ENCODE peak calls at places on chromosome 2, in seven cellular contexts. One of them, this sample, is unnamed.
A peak's percentile ranks its signal among the peaks of the same experiment; 100 is the strongest.

GRCh38 chr2:240920783-240921231 is 14.7 kb downstream of the CROCC2 start:
- DNase-seq in WTC11: no peak
- DNase-seq in IMR-90: no peak
- DNase-seq in epithelial cell of esophagus: no peak
- DNase-seq in lower lobe of right lung: peak; percentile 45
- DNase-seq in CD8-positive, alpha-beta T cell: peak; percentile 46
- DNase-seq in adrenal gland: peak; percentile 5
- DNase-seq in this sample: peak; percentile 28

GRCh38 chr2:15732341-15733077 is 140.8 kb downstream of the DDX1 start:
- DNase-seq in WTC11: no peak
- DNase-seq in IMR-90: no peak
- DNase-seq in epithelial cell of esophagus: no peak
- DNase-seq in lower lobe of right lung: no peak
- DNase-seq in CD8-positive, alpha-beta T cell: no peak
- DNase-seq in adrenal gland: no peak
- DNase-seq in this sample: no peak

GRCh38 chr2:197705912-197706838 is 1.0 kb downstream of the MARS2 start:
- DNase-seq in WTC11: no peak
- DNase-seq in IMR-90: peak; percentile 11
- DNase-seq in epithelial cell of esophagus: peak; percentile 4
- DNase-seq in lower lobe of right lung: no peak
- DNase-seq in CD8-positive, alpha-beta T cell: peak; percentile 51
- DNase-seq in adrenal gland: no peak
- DNase-seq in this sample: peak; percentile 41

GRCh38 chr2:224449212-224450147 is 47.6 kb upstream of the FAM124B start:
- DNase-seq in WTC11: no peak
- DNase-seq in IMR-90: no peak
- DNase-seq in epithelial cell of esophagus: peak; percentile 40
- DNase-seq in lower lobe of right lung: no peak
- DNase-seq in CD8-positive, alpha-beta T cell: no peak
- DNase-seq in adrenal gland: no peak
- DNase-seq in this sample: no peak

GRCh38 chr2:189144700-189145211 is 34.8 kb downstream of the COL5A2 start:
- DNase-seq in WTC11: no peak
- DNase-seq in IMR-90: peak; percentile 59
- DNase-seq in epithelial cell of esophagus: no peak
- DNase-seq in lower lobe of right lung: no peak
- DNase-seq in CD8-positive, alpha-beta T cell: no peak
- DNase-seq in adrenal gland: no peak
- DNase-seq in this sample: no peak

GRCh38 chr2:60359569-60359968 is 193.9 kb downstream of the BCL11A start:
- DNase-seq in WTC11: no peak
- DNase-seq in IMR-90: no peak
- DNase-seq in epithelial cell of esophagus: no peak
- DNase-seq in lower lobe of right lung: no peak
- DNase-seq in CD8-positive, alpha-beta T cell: no peak
- DNase-seq in adrenal gland: no peak
- DNase-seq in this sample: no peak

GRCh38 chr2:96315400-96316071 is 9.6 kb upstream of the ITPRIPL1 start:
- DNase-seq in WTC11: no peak
- DNase-seq in IMR-90: peak; percentile 71
- DNase-seq in epithelial cell of esophagus: peak; percentile 40
- DNase-seq in lower lobe of right lung: no peak
- DNase-seq in CD8-positive, alpha-beta T cell: peak; percentile 60
- DNase-seq in adrenal gland: no peak
- DNase-seq in this sample: no peak

GRCh38 chr2:215749092-215749957 is 264.0 kb downstream of the MREG start:
- DNase-seq in WTC11: no peak
- DNase-seq in IMR-90: peak; percentile 64
- DNase-seq in epithelial cell of esophagus: peak; percentile 49
- DNase-seq in lower lobe of right lung: peak; percentile 91
- DNase-seq in CD8-positive, alpha-beta T cell: no peak
- DNase-seq in adrenal gland: peak; percentile 26
- DNase-seq in this sample: peak; percentile 80

GRCh38 chr2:239168575-239168974 is 232.2 kb downstream of the HDAC4 start:
- DNase-seq in WTC11: no peak
- DNase-seq in IMR-90: no peak
- DNase-seq in epithelial cell of esophagus: no peak
- DNase-seq in lower lobe of right lung: peak; percentile 33
- DNase-seq in CD8-positive, alpha-beta T cell: no peak
- DNase-seq in adrenal gland: peak; percentile 4
- DNase-seq in this sample: no peak

GRCh38 chr2:239882335-239882734 is 142.8 kb downstream of the NDUFA10 start:
- DNase-seq in WTC11: peak; percentile 83
- DNase-seq in IMR-90: no peak
- DNase-seq in epithelial cell of esophagus: peak; percentile 36
- DNase-seq in lower lobe of right lung: peak; percentile 64
- DNase-seq in CD8-positive, alpha-beta T cell: peak; percentile 70
- DNase-seq in adrenal gland: peak; percentile 54
- DNase-seq in this sample: no peak

GRCh38 chr2:39503277-39503676 is 66.2 kb upstream of the MAP4K3 start:
- DNase-seq in WTC11: no peak
- DNase-seq in IMR-90: no peak
- DNase-seq in epithelial cell of esophagus: no peak
- DNase-seq in lower lobe of right lung: no peak
- DNase-seq in CD8-positive, alpha-beta T cell: no peak
- DNase-seq in adrenal gland: no peak
- DNase-seq in this sample: no peak

GRCh38 chr2:79530443-79530842 is 17.6 kb downstream of the CTNNA2 start:
- DNase-seq in WTC11: no peak
- DNase-seq in IMR-90: no peak
- DNase-seq in epithelial cell of esophagus: no peak
- DNase-seq in lower lobe of right lung: no peak
- DNase-seq in CD8-positive, alpha-beta T cell: no peak
- DNase-seq in adrenal gland: no peak
- DNase-seq in this sample: no peak

GRCh38 chr2:223528036-223528435 is 74.1 kb downstream of the SCG2 start:
- DNase-seq in WTC11: no peak
- DNase-seq in IMR-90: peak; percentile 78
- DNase-seq in epithelial cell of esophagus: no peak
- DNase-seq in lower lobe of right lung: no peak
- DNase-seq in CD8-positive, alpha-beta T cell: no peak
- DNase-seq in adrenal gland: no peak
- DNase-seq in this sample: no peak

GRCh38 chr2:217897816-217898806 is 104.7 kb downstream of the TNS1 start:
- DNase-seq in WTC11: no peak
- DNase-seq in IMR-90: no peak
- DNase-seq in epithelial cell of esophagus: no peak
- DNase-seq in lower lobe of right lung: peak; percentile 92
- DNase-seq in CD8-positive, alpha-beta T cell: no peak
- DNase-seq in adrenal gland: peak; percentile 54
- DNase-seq in this sample: no peak

GRCh38 chr2:136917281-136917680 is 151.9 kb downstream of the THSD7B start:
- DNase-seq in WTC11: no peak
- DNase-seq in IMR-90: no peak
- DNase-seq in epithelial cell of esophagus: no peak
- DNase-seq in lower lobe of right lung: no peak
- DNase-seq in CD8-positive, alpha-beta T cell: no peak
- DNase-seq in adrenal gland: no peak
- DNase-seq in this sample: no peak

GRCh38 chr2:158482594-158482993 is 25.8 kb downstream of the PKP4 start:
- DNase-seq in WTC11: no peak
- DNase-seq in IMR-90: peak; percentile 27
- DNase-seq in epithelial cell of esophagus: peak; percentile 60
- DNase-seq in lower lobe of right lung: no peak
- DNase-seq in CD8-positive, alpha-beta T cell: no peak
- DNase-seq in adrenal gland: no peak
- DNase-seq in this sample: no peak

GRCh38 chr2:128642801-128643200 is 324.1 kb upstream of the HS6ST1 start:
- DNase-seq in WTC11: no peak
- DNase-seq in IMR-90: no peak
- DNase-seq in epithelial cell of esophagus: no peak
- DNase-seq in lower lobe of right lung: no peak
- DNase-seq in CD8-positive, alpha-beta T cell: peak; percentile 25
- DNase-seq in adrenal gland: no peak
- DNase-seq in this sample: no peak

GRCh38 chr2:242088471-242089212 is 219.1 kb downstream of the RTP5 start:
- DNase-seq in WTC11: peak; percentile 92
- DNase-seq in IMR-90: peak; percentile 73
- DNase-seq in epithelial cell of esophagus: peak; percentile 91
- DNase-seq in lower lobe of right lung: peak; percentile 96
- DNase-seq in CD8-positive, alpha-beta T cell: peak; percentile 96
- DNase-seq in adrenal gland: peak; percentile 91
- DNase-seq in this sample: peak; percentile 85

GRCh38 chr2:101294861-101295260 is 13.6 kb downstream of the RNF149 start:
- DNase-seq in WTC11: no peak
- DNase-seq in IMR-90: no peak
- DNase-seq in epithelial cell of esophagus: no peak
- DNase-seq in lower lobe of right lung: no peak
- DNase-seq in CD8-positive, alpha-beta T cell: no peak
- DNase-seq in adrenal gland: no peak
- DNase-seq in this sample: no peak

GRCh38 chr2:231810905-231811304 is 24.7 kb downstream of the COPS7B start:
- DNase-seq in WTC11: no peak
- DNase-seq in IMR-90: peak; percentile 89
- DNase-seq in epithelial cell of esophagus: peak; percentile 62
- DNase-seq in lower lobe of right lung: no peak
- DNase-seq in CD8-positive, alpha-beta T cell: no peak
- DNase-seq in adrenal gland: no peak
- DNase-seq in this sample: no peak

DNA sequence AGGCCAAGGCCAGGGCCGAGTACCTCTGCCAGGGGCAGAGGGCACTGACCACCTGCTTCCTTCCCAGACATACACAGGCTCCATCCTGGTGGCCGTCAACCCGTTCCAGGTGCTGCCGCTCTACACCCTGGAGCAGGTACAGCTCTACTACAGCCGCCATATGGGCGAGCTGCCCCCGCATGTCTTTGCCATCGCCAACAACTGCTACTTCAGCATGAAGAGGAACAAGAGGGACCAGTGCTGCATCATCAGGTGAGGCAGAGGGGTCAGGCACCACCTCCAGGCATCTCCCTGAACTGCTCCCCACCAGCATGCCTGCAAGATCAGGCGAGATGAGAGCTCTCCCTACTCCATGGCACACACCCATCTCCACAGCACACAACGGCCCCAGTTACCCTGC is 31.1 kb downstream of the MYO7B start:
- DNase-seq in WTC11: no peak
- DNase-seq in IMR-90: no peak
- DNase-seq in epithelial cell of esophagus: no peak
- DNase-seq in lower lobe of right lung: no peak
- DNase-seq in CD8-positive, alpha-beta T cell: no peak
- DNase-seq in adrenal gland: no peak
- DNase-seq in this sample: no peak
- TF ChIP-seq CTCF in WTC11: no peak
- TF ChIP-seq CTCF in IMR-90: no peak
- TF ChIP-seq CTCF in epithelial cell of esophagus: no peak
- TF ChIP-seq CTCF in lower lobe of right lung: no peak
- TF ChIP-seq CTCF in CD8-positive, alpha-beta T cell: no peak
- TF ChIP-seq CTCF in adrenal gland: no peak
- TF ChIP-seq CTCF in this sample: no peak

DNA sequence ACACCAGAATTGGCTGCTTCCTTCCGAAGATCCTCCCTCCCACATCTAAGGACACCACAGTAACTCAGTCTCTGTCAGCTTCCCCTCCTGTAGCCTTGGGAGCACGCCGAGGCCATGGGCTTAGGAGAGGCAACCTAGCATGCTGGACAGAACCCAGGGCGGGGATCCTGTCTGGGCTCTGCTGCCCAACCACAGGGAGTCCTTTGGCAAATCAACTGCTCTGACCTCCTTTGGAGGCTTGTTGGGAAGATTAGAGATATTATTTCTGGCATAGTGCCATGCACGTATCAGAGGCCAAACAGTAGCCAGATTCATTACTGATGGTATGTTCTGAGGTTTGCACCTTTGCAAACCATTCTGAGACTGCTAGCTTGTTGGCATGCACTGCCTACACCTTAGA is 262.7 kb upstream of the EPAS1 start:
- DNase-seq in WTC11: no peak
- DNase-seq in IMR-90: no peak
- DNase-seq in epithelial cell of esophagus: no peak
- DNase-seq in lower lobe of right lung: no peak
- DNase-seq in CD8-positive, alpha-beta T cell: no peak
- DNase-seq in adrenal gland: peak; percentile 37
- DNase-seq in this sample: no peak
- TF ChIP-seq CTCF in WTC11: no peak
- TF ChIP-seq CTCF in IMR-90: no peak
- TF ChIP-seq CTCF in epithelial cell of esophagus: no peak
- TF ChIP-seq CTCF in lower lobe of right lung: no peak
- TF ChIP-seq CTCF in CD8-positive, alpha-beta T cell: no peak
- TF ChIP-seq CTCF in adrenal gland: no peak
- TF ChIP-seq CTCF in this sample: no peak

DNA sequence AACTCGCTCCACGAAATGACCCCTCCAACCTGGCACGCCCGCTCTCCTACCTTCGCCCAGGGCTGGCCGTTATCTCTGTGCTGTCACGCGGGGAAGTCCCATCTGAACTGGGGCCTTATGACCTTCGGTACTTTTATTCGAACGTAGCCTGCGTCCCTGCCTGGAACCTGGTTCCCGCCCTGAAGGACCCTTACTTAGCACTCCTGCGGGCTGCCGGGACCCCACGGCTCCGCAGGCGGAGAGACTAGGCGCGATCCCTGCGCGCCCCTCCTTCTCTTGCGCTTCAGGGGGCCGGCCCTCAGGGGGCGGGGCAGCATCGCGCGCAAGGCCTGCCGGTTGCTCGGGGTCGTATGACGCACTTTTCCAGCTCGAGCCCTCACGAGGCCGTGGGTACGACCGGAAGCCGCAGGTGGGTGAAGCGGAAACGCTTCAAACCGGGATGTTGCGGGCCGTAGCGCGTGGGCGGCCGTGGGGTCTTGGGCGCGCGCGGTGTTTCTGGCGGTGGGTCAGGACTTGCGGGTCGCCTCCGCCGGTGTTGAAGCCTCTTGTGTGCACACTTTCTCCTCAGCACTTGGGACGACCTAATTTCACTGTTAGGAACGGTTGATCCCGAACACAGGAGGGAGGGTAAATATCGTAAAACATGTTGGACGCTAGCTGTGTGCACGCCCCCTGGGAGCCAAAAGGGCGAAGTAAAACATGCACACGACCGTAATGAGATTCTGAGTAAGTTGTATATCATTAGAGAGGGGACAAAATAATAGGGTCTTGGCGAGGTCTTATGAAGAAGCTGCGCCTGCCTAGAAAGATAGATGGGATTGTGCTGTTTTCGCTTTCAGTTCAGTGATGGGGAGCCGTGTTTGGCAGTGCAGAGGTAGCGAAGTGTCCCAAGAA is at the start of the genes LIPT1 and TSGA10:
- DNase-seq in WTC11: peak; percentile 80
- DNase-seq in IMR-90: peak; percentile 92
- DNase-seq in epithelial cell of esophagus: peak; percentile 90
- DNase-seq in lower lobe of right lung: peak; percentile 95
- DNase-seq in CD8-positive, alpha-beta T cell: peak; percentile 93
- DNase-seq in adrenal gland: peak; percentile 96
- DNase-seq in this sample: peak; percentile 83
- TF ChIP-seq CTCF in WTC11: no peak
- TF ChIP-seq CTCF in IMR-90: peak; percentile 7
- TF ChIP-seq CTCF in epithelial cell of esophagus: peak; percentile 25
- TF ChIP-seq CTCF in lower lobe of right lung: peak; percentile 6
- TF ChIP-seq CTCF in CD8-positive, alpha-beta T cell: no peak
- TF ChIP-seq CTCF in adrenal gland: no peak
- TF ChIP-seq CTCF in this sample: no peak

DNA sequence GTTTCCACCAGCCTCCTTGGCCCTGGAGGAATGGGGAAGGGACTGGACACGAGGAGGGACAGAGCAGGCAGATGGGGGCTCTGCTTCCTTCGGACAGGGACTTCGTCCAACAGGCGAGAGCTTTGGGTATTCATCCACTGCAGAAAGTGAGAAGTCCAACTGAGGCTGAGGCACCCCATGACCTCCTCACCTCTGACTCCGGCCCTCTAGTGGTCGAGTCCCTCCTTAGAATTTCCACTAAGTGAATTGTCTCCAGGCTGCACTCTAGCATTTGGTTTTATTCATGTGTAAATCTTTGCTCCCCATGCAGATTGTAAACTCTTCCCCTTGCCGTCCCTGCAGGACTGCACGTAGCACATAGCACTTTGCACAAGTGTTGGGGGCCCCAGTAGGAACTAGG is 75.6 kb downstream of the TMEM247 start:
- DNase-seq in WTC11: peak; percentile 62
- DNase-seq in IMR-90: no peak
- DNase-seq in epithelial cell of esophagus: no peak
- DNase-seq in lower lobe of right lung: no peak
- DNase-seq in CD8-positive, alpha-beta T cell: peak; percentile 60
- DNase-seq in adrenal gland: no peak
- DNase-seq in this sample: no peak
- TF ChIP-seq CTCF in WTC11: peak; percentile 58
- TF ChIP-seq CTCF in IMR-90: no peak
- TF ChIP-seq CTCF in epithelial cell of esophagus: no peak
- TF ChIP-seq CTCF in lower lobe of right lung: peak; percentile 35
- TF ChIP-seq CTCF in CD8-positive, alpha-beta T cell: peak; percentile 51
- TF ChIP-seq CTCF in adrenal gland: peak; percentile 25
- TF ChIP-seq CTCF in this sample: peak; percentile 53